ENCODE peak calls at places on chromosomes 11 and 22, in six cellular contexts. Q is A549, R is tibial nerve, Y is K562, N is ovary, E is endothelial cell of umbilical vein. C is an unnamed sample.

GRCh38 chr22:25368271-25368670 is 148.8 kb downstream of the CRYBB2 start:
- DNase-seq in Q (peak), R (no peak), Y (no peak), N (no peak), E (no peak), C (no peak)

GRCh38 chr11:69449320-69450063 is 32.0 kb upstream of the LINC01488 start:
- DNase-seq in Q (no peak), R (no peak), Y (peak), N (peak), E (peak), C (peak)

GRCh38 chr11:1310772-1311468 is 1.5 kb upstream of the TOLLIP start:
- DNase-seq in Q (no peak), R (no peak), Y (no peak), N (no peak), E (no peak), C (no peak)

GRCh38 chr22:35170716-35171697 is 86.3 kb upstream of the HMGXB4 start:
- DNase-seq in Q (no peak), R (no peak), Y (peak), N (no peak), E (no peak), C (peak)

GRCh38 chr11:65504671-65505433 is 6.0 kb downstream of the MALAT1 start:
- DNase-seq in Q (peak), R (no peak), Y (no peak), N (peak), E (peak), C (no peak)

GRCh38 chr22:45376703-45377102 is 36.7 kb downstream of the SMC1B start:
- DNase-seq in Q (no peak), R (no peak), Y (no peak), N (peak), E (peak), C (no peak)

GRCh38 chr11:74269161-74269809 is 42.2 kb downstream of the P4HA3 start:
- DNase-seq in Q (peak), R (no peak), Y (no peak), N (no peak), E (no peak), C (no peak)

GRCh38 chr22:28027453-28028448 is 108.7 kb upstream of the PITPNB start:
- DNase-seq in Q (no peak), R (no peak), Y (no peak), N (peak), E (peak), C (no peak)

GRCh38 chr11:113163291-113164030 is 150.9 kb upstream of the TTC12 start:
- DNase-seq in Q (no peak), R (peak), Y (no peak), N (peak), E (no peak), C (no peak)

GRCh38 chr11:125154380-125155099 is 10.0 kb upstream of the PKNOX2 start:
- DNase-seq in Q (no peak), R (no peak), Y (no peak), N (no peak), E (no peak), C (no peak)

GRCh38 chr11:69383372-69383771 is 89.4 kb downstream of the MYEOV start:
- DNase-seq in Q (no peak), R (peak), Y (no peak), N (no peak), E (no peak), C (no peak)

GRCh38 chr11:11010624-11011127 is 152.8 kb upstream of the ZBED5 start:
- DNase-seq in Q (peak), R (no peak), Y (peak), N (no peak), E (peak), C (peak)

GRCh38 chr11:33559567-33559966 is 141.1 kb downstream of the C11orf91 start:
- DNase-seq in Q (no peak), R (no peak), Y (no peak), N (no peak), E (no peak), C (no peak)

GRCh38 chr22:42841444-42841843 is 15.6 kb downstream of the ARFGAP3 start:
- DNase-seq in Q (no peak), R (no peak), Y (no peak), N (no peak), E (no peak), C (no peak)

GRCh38 chr22:42856179-42856864 is 751 bp downstream of the ARFGAP3 start:
- DNase-seq in Q (no peak), R (no peak), Y (peak), N (peak), E (peak), C (peak)

GRCh38 chr11:61116426-61117214 is 14.3 kb downstream of the CD5 start:
- DNase-seq in Q (no peak), R (no peak), Y (no peak), N (no peak), E (no peak), C (no peak)

GRCh38 chr11:113477321-113477720 is 2.1 kb upstream of the DRD2 start:
- DNase-seq in Q (no peak), R (no peak), Y (peak), N (no peak), E (no peak), C (no peak)

GRCh38 chr11:117300773-117301172 is 9.6 kb downstream of the BACE1-AS start:
- DNase-seq in Q (no peak), R (no peak), Y (no peak), N (no peak), E (no peak), C (no peak)

GRCh38 chr11:27934830-27935145 is 173.2 kb downstream of the KIF18A start:
- DNase-seq in Q (peak), R (no peak), Y (no peak), N (no peak), E (peak), C (no peak)

GRCh38 chr11:7851391-7851790 is 54.6 kb upstream of the OR5P2 start:
- DNase-seq in Q (no peak), R (no peak), Y (peak), N (no peak), E (no peak), C (no peak)

GRCh38 chr11:34653851-34654490 is 33.1 kb downstream of the EHF start:
- DNase-seq in Q (peak), R (no peak), Y (peak), N (no peak), E (no peak), C (no peak)

GRCh38 chr11:76266269-76266668 is 60.0 kb upstream of the WNT11 start:
- DNase-seq in Q (peak), R (no peak), Y (no peak), N (no peak), E (no peak), C (no peak)

GRCh38 chr11:110710520-110711381 is 1.5 kb downstream of the ARHGAP20 start:
- DNase-seq in Q (no peak), R (peak), Y (no peak), N (peak), E (peak), C (no peak)

GRCh38 chr11:110713469-110713776 is 1.2 kb upstream of the ARHGAP20 start:
- DNase-seq in Q (no peak), R (no peak), Y (no peak), N (peak), E (no peak), C (no peak)

GRCh38 chr11:110711448-110711775 is 825 bp downstream of the ARHGAP20 start:
- DNase-seq in Q (no peak), R (no peak), Y (no peak), N (no peak), E (no peak), C (no peak)

GRCh38 chr11:110712643-110713468 is 619 bp upstream of the ARHGAP20 start:
- DNase-seq in Q (no peak), R (peak), Y (no peak), N (no peak), E (peak), C (no peak)

GRCh38 chr11:110711776-110712642 is at the start of gene ARHGAP20:
- DNase-seq in Q (peak), R (peak), Y (peak), N (peak), E (peak), C (peak)
- TF ChIP-seq POLR2A in Q (no peak), R (peak), Y (no peak), N (no peak), E (peak), C (no peak)

GRCh38 chr11:45285931-45286632 is at the start of gene SYT13:
- DNase-seq in Q (peak), R (no peak), Y (no peak), N (no peak), E (no peak), C (no peak)
- TF ChIP-seq POLR2A in Q (peak), R (no peak), Y (no peak), N (no peak), E (no peak), C (no peak)

DNA sequence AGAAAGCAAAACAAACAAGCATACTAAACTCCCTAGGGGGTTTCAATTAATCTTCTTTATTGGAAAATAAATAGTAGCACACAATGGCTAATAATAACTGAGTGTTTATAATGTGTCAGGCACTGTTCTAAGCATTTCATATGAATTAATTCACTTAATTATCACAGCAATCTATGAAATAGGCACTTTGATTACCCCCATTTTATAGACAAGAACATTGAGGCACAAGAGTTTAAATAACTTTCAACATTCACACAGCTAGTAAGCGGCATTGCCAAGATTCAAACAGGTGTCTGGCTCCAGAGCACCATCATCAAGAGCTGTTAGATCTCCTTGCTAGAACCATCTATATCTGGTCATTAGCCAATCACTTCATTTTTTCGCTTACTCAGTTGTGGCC is 43.1 kb downstream of the PRCP start:
- DNase-seq in Q (no peak), R (no peak), Y (no peak), N (no peak), E (no peak), C (no peak)
- TF ChIP-seq POLR2A in Q (no peak), R (no peak), Y (no peak), N (no peak), E (no peak), C (no peak)

DNA sequence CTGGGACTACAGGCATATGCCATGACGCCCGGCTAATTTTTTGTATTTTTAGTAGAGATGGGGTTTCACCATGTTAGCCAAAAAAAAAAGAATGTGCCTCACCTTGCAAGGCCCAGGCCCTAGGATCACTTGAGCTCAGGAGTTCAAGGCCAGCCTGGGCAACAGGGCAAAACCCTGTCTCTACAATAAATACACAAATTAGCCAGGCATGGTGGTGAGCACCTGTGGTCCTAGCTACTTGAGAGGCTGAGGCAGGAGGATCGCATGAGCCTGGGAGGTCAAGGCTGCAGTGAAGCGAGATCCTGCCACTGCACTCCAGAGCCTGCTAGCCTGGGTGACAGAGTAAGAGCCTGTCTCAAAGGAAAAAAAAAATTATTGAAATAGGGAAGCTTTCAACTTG is 8.1 kb upstream of the LDHC start:
- DNase-seq in Q (no peak), R (no peak), Y (no peak), N (no peak), E (no peak), C (no peak)
- TF ChIP-seq POLR2A in Q (no peak), R (no peak), Y (no peak), N (no peak), E (no peak), C (no peak)

C was measured in erythroblast.